ENCODE peak calls at places on chromosomes 1 and 21, in eight cellular contexts. M, R, A, D, I, Z, K and B are unnamed samples. For H3K4me1, the result is how much of the 10 kb centered on the place peaks cover.

GRCh38 chr1:181353526-181353925 is 129.8 kb upstream of the CACNA1E start:
- DNase-seq in M (peak), R (no peak), A (no peak), D (no peak), Z (no peak), K (no peak), I (no peak), B (no peak)

GRCh38 chr1:172515927-172516326 is 17.0 kb upstream of the SUCO start:
- DNase-seq in A (no peak), Z (no peak), M (no peak), R (no peak), K (no peak), D (no peak), I (peak), B (no peak)

GRCh38 chr1:82775402-82776000 is 974.8 kb downstream of the ADGRL2 start:
- DNase-seq in Z (no peak), A (peak), R (no peak), I (peak), M (peak), D (no peak), K (peak), B (no peak)

GRCh38 chr1:79797487-79797886 is 791.0 kb upstream of the ADGRL4 start:
- DNase-seq in M (no peak), A (no peak), R (no peak), D (no peak), Z (no peak), K (no peak), I (no peak), B (no peak)

GRCh38 chr1:118294817-118295486 is 109.9 kb upstream of the SPAG17 start:
- DNase-seq in Z (no peak), K (no peak), D (no peak), M (peak), A (peak), R (no peak), I (no peak), B (no peak)

GRCh38 chr1:201602413-201603265 is 63.7 kb downstream of the NAV1 start:
- DNase-seq in A (peak), I (peak), K (no peak), R (peak), D (no peak), Z (no peak), M (peak), B (no peak)

GRCh38 chr21:46096997-46097825 is 701 bp upstream of the COL6A2 start:
- DNase-seq in R (peak), I (no peak), Z (no peak), K (no peak), D (no peak), A (peak), M (peak), B (peak)

GRCh38 chr1:180674603-180675530 is 43.0 kb downstream of the XPR1 start:
- DNase-seq in K (no peak), Z (no peak), M (peak), A (no peak), R (no peak), D (no peak), I (no peak), B (no peak)

GRCh38 chr1:90717665-90718410 is 736 bp upstream of the BARHL2 start:
- DNase-seq in A (peak), I (peak), Z (no peak), R (no peak), K (no peak), D (no peak), M (peak), B (peak)

GRCh38 chr1:206703647-206704046 is 18.9 kb downstream of the MAPKAPK2 start:
- DNase-seq in R (no peak), I (no peak), K (peak), M (no peak), D (peak), A (no peak), Z (peak), B (no peak)

GRCh38 chr1:8472668-8473067 is 154.8 kb downstream of the SLC45A1 start:
- DNase-seq in R (no peak), K (peak), Z (peak), M (no peak), A (no peak), I (no peak), D (peak), B (no peak)

GRCh38 chr1:54851928-54852524 is 35.0 kb downstream of the DHCR24 start:
- DNase-seq in A (no peak), Z (no peak), M (no peak), K (no peak), D (no peak), R (no peak), I (no peak), B (no peak)

GRCh38 chr21:45639206-45640000 is 4.1 kb upstream of the PCBP3 start:
- DNase-seq in K (no peak), Z (no peak), D (no peak), M (no peak), R (no peak), A (peak), I (no peak), B (no peak)

GRCh38 chr1:153545067-153546055 is at the start of gene S100A4:
- DNase-seq in R (peak), A (peak), K (peak), D (peak), Z (peak), M (peak), I (peak), B (peak)

GRCh38 chr1:3283849-3284248 is 170.6 kb upstream of the ARHGEF16 start:
- DNase-seq in R (no peak), M (peak), I (no peak), D (no peak), Z (no peak), K (no peak), A (peak), B (no peak)

GRCh38 chr1:246364415-246364941 is 142.6 kb downstream of the SMYD3 start:
- DNase-seq in M (no peak), R (no peak), Z (no peak), D (no peak), I (no peak), K (peak), A (no peak), B (no peak)

GRCh38 chr1:9476790-9477463 is 62.3 kb upstream of the SLC25A33 start:
- DNase-seq in M (no peak), A (peak), K (no peak), R (no peak), Z (no peak), D (peak), I (no peak), B (no peak)

GRCh38 chr1:224733021-224733911 is 117.1 kb downstream of the CNIH3 start:
- DNase-seq in Z (no peak), R (no peak), M (peak), D (no peak), I (no peak), K (no peak), A (peak), B (no peak)

GRCh38 chr1:63004868-63005267 is 220.9 kb downstream of the ATG4C start:
- DNase-seq in R (no peak), A (no peak), Z (no peak), D (peak), K (no peak), I (no peak), M (no peak), B (no peak)

GRCh38 chr1:102879439-102879993 is 228.8 kb downstream of the COL11A1 start:
- DNase-seq in M (no peak), D (no peak), Z (no peak), A (peak), I (peak), R (no peak), K (no peak), B (no peak)

GRCh38 chr1:66533804-66534745 is at the start of gene SGIP1:
- DNase-seq in Z (no peak), M (peak), D (no peak), A (peak), R (peak), K (no peak), I (peak), B (no peak)

GRCh38 chr1:69475021-69475420 is 92.7 kb upstream of the LRRC7 start:
- DNase-seq in K (no peak), R (no peak), Z (no peak), M (no peak), A (no peak), I (no peak), D (no peak), B (no peak)

GRCh38 chr21:45207839-45208626 is 79.7 kb downstream of the POFUT2 start:
- DNase-seq in Z (no peak), R (no peak), M (no peak), D (no peak), K (no peak), A (no peak), I (no peak), B (no peak)

DNA sequence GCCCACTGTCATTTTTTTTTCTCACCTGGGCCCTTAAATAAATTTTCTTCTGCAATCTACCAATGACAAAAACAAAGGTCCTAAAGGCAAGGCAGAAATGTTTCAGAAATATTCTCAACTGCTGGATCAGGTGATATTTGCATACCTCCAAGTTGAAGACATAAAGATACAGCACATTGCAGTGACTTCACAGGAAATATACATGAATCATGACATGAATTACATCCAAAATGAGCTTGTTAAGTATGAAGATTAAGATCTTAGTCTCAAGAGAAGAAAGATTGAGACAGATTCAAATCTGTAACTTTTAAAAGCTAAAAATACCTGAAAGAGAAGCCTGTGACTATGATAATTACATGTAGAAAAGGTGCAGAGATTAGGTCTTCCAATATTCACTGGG is 207.8 kb downstream of the SIPA1L2 start:
- DNase-seq in Z (no peak), I (peak), K (no peak), A (peak), D (no peak), M (no peak), R (no peak), B (no peak)
- H3K27ac ChIP-seq in Z (no peak), I (no peak), K (no peak), A (no peak), D (peak), M (no peak), R (no peak), B (no peak)

GRCh38 chr1:197919523-197920301 is 2.5 kb downstream of the LHX9 start:
- DNase-seq in K (no peak), Z (no peak), I (peak), M (no peak), D (no peak), A (no peak), R (no peak), B (no peak)

GRCh38 chr1:197915797-197916686 is 1.1 kb upstream of the LHX9 start:
- DNase-seq in R (no peak), Z (no peak), K (no peak), A (peak), D (peak), I (peak), M (peak), B (no peak)

GRCh38 chr1:197917813-197918646 is 858 bp downstream of the LHX9 start:
- DNase-seq in Z (no peak), R (no peak), I (peak), A (peak), M (no peak), D (peak), K (no peak), B (no peak)

GRCh38 chr1:197918815-197919522 is 1.8 kb downstream of the LHX9 start:
- DNase-seq in M (no peak), K (no peak), D (no peak), R (no peak), I (peak), A (no peak), Z (no peak), B (no peak)

GRCh38 chr1:197917553-197917812 is 311 bp downstream of the LHX9 start:
- DNase-seq in A (no peak), K (no peak), M (no peak), R (no peak), I (no peak), Z (no peak), D (no peak), B (no peak)
- H3K4me3 ChIP-seq in A (peak), K (no peak), M (no peak), R (no peak), I (peak), Z (no peak), D (peak), B (peak)

DNA sequence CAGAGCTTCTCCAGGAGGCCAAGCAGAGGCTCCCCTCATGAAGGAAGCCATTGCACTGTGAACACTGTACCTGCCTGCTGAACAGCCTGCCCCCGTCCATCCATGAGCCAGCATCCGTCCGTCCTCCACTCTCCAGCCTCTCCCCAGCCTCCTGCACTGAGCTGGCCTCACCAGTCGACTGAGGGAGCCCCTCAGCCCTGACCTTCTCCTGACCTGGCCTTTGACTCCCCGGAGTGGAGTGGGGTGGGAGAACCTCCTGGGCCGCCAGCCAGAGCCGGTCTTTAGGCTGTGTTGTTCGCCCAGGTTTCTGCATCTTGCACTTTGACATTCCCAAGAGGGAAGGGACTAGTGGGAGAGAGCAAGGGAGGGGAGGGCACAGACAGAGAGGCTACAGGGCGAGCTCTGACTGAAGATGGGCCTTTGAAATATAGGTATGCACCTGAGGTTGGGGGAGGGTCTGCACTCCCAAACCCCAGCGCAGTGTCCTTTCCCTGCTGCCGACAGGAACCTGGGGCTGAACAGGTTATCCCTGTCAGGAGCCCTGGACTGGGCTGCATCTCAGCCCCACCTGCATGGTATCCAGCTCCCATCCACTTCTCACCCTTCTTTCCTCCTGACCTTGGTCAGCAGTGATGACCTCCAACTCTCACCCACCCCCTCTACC is 19.1 kb downstream of the CSF1 start:
- DNase-seq in Z (no peak), M (no peak), A (no peak), R (no peak), I (no peak), K (no peak), D (no peak), B (no peak)
- H3K4me1 ChIP-seq in Z (under half), M (under half), A (under half), R (under half), I (under half), K (under half), D (under half), B (half or more)

GRCh38 chr1:151284013-151284577 is 2.0 kb downstream of the ZNF687 start:
- DNase-seq in A (no peak), D (no peak), M (no peak), R (no peak), I (no peak), Z (no peak), K (no peak), B (no peak)
- H3K27ac ChIP-seq in A (no peak), D (no peak), M (peak), R (peak), I (no peak), Z (no peak), K (peak), B (peak)

GRCh38 chr1:26578167-26578566 is 48.6 kb downstream of the RPS6KA1 start:
- DNase-seq in M (no peak), K (peak), A (no peak), R (no peak), I (no peak), D (no peak), Z (no peak), B (no peak)
- H3K4me3 ChIP-seq in M (no peak), K (no peak), A (no peak), R (no peak), I (no peak), D (no peak), Z (no peak), B (no peak)